ENCODE peak calls at places on chromosomes 12 and 14, in four cellular contexts. M is effector CD4-positive, alpha-beta T cell; P is AG20443; K is HuH-7.5. B is an unnamed sample.

GRCh38 chr14:59475709-59476108 is 8.5 kb downstream of the L3HYPDH start:
- DNase-seq in P (no peak), K (no peak), M (no peak), B (no peak)

GRCh38 chr12:78671295-78671694 is 193.3 kb upstream of the SYT1 start:
- DNase-seq in M (no peak), P (no peak), K (no peak), B (no peak)

GRCh38 chr14:31937730-31938346 is 139.3 kb upstream of the ARHGAP5 start:
- DNase-seq in M (no peak), P (peak), K (peak), B (peak)

GRCh38 chr12:120252071-120252906 is 13.2 kb downstream of the PXN start:
- DNase-seq in M (peak), P (no peak), K (no peak), B (no peak)

GRCh38 chr12:124469193-124469888 is 98.1 kb downstream of the NCOR2 start:
- DNase-seq in M (no peak), P (no peak), K (no peak), B (no peak)

GRCh38 chr12:113955109-113955970 is 10.8 kb downstream of the RBM19 start:
- DNase-seq in M (no peak), K (peak), P (peak), B (peak)

GRCh38 chr12:87930033-87930432 is 99.2 kb downstream of the C12orf50 start:
- DNase-seq in K (no peak), M (no peak), P (peak), B (no peak)

GRCh38 chr12:52313926-52314325 is 7.3 kb downstream of the KRT83 start:
- DNase-seq in K (no peak), P (no peak), M (no peak), B (no peak)

GRCh38 chr12:1932264-1932777 is 13.9 kb upstream of the CACNA2D4 start:
- DNase-seq in K (no peak), P (peak), M (no peak), B (no peak)

GRCh38 chr12:12081836-12082497 is 11.2 kb downstream of the BCL2L14 start:
- DNase-seq in K (no peak), P (peak), M (no peak), B (peak)

GRCh38 chr14:63045234-63045611 is at the start of gene KCNH5:
- DNase-seq in M (no peak), P (peak), K (peak), B (no peak)

GRCh38 chr12:124917135-124917840 is 2.8 kb upstream of the UBC start:
- DNase-seq in M (peak), K (no peak), P (peak), B (peak)

GRCh38 chr14:54291491-54292191 is 105.2 kb upstream of the CDKN3 start:
- DNase-seq in K (peak), P (no peak), M (no peak), B (peak)

GRCh38 chr12:118290130-118290529 is 82.6 kb downstream of the TAOK3 start:
- DNase-seq in M (no peak), K (no peak), P (no peak), B (no peak)

GRCh38 chr12:53856132-53856531 is 82.5 kb upstream of the HOXC13 start:
- DNase-seq in P (no peak), M (no peak), K (no peak), B (no peak)

B was measured in Caco-2.